ENCODE peak calls at places on chromosomes 12 and 14, in six cellular contexts. Q, P, X, F, N and T are unnamed samples.

GRCh38 chr14:21987937-21988336 is 314.3 kb upstream of the OR4E1 start:
- DNase-seq in Q (no peak), P (no peak), F (no peak), N (no peak), X (peak), T (no peak)

GRCh38 chr14:103973354-103973753 is 31.0 kb upstream of the RD3L start:
- DNase-seq in F (no peak), Q (no peak), P (no peak), X (no peak), N (no peak), T (no peak)

GRCh38 chr12:52334185-52334584 is 13.0 kb upstream of the KRT83 start:
- DNase-seq in F (no peak), P (no peak), N (no peak), Q (no peak), X (no peak), T (no peak)

GRCh38 chr12:85949253-85949652 is 75.2 kb downstream of the NTS start:
- DNase-seq in P (no peak), N (no peak), Q (no peak), F (no peak), X (no peak), T (no peak)

GRCh38 chr12:124666722-124667259 is 99.4 kb upstream of the NCOR2 start:
- DNase-seq in P (no peak), Q (no peak), X (no peak), F (no peak), N (no peak), T (no peak)

GRCh38 chr14:73924337-73924736 is 25.6 kb downstream of the FAM161B start:
- DNase-seq in P (no peak), N (no peak), Q (no peak), F (no peak), X (no peak), T (no peak)

GRCh38 chr12:131287015-131287937 is 333.6 kb downstream of the ADGRD1 start:
- DNase-seq in N (no peak), F (no peak), P (no peak), Q (peak), X (no peak), T (peak)

GRCh38 chr14:76922599-76922998 is 96.4 kb downstream of the LRRC74A start:
- DNase-seq in X (no peak), F (no peak), Q (no peak), P (no peak), N (no peak), T (no peak)

GRCh38 chr14:72416892-72417291 is 477.0 kb downstream of the DPF3 start:
- DNase-seq in P (peak), X (peak), N (no peak), F (no peak), Q (no peak), T (no peak)

GRCh38 chr12:29212682-29213397 is 63.8 kb downstream of the FAR2 start:
- DNase-seq in Q (peak), N (no peak), X (no peak), P (no peak), F (no peak), T (no peak)

GRCh38 chr12:121711925-121712461 is 559 bp upstream of the TMEM120B start:
- DNase-seq in Q (peak), X (peak), N (no peak), F (peak), P (no peak), T (peak)